ENCODE peak calls at places on chromosomes 12 and 14, in ten cellular contexts. One of them, this sample, is unnamed.

GRCh38 chr12:124620606-124621295 is 53.3 kb upstream of the NCOR2 start:
- DNase-seq in cardiac fibroblast: peak
- DNase-seq in thoracic aorta: no peak
- DNase-seq in bronchial epithelial cell: peak
- DNase-seq in CD8-positive, alpha-beta T cell: no peak
- DNase-seq in choroid plexus epithelial cell: no peak
- DNase-seq in endothelial cell: no peak
- DNase-seq in HFFc6: no peak
- DNase-seq in adrenal gland: no peak
- DNase-seq in RWPE1: peak
- DNase-seq in this sample: no peak

GRCh38 chr12:121781751-121782615 is 11.5 kb downstream of the RHOF start:
- DNase-seq in thoracic aorta: no peak
- DNase-seq in RWPE1: no peak
- DNase-seq in bronchial epithelial cell: peak
- DNase-seq in HFFc6: no peak
- DNase-seq in CD8-positive, alpha-beta T cell: no peak
- DNase-seq in adrenal gland: no peak
- DNase-seq in cardiac fibroblast: peak
- DNase-seq in endothelial cell: no peak
- DNase-seq in choroid plexus epithelial cell: peak
- DNase-seq in this sample: no peak

GRCh38 chr12:19323768-19324167 is 115.5 kb upstream of the AEBP2 start:
- DNase-seq in thoracic aorta: no peak
- DNase-seq in adrenal gland: no peak
- DNase-seq in endothelial cell: no peak
- DNase-seq in choroid plexus epithelial cell: no peak
- DNase-seq in CD8-positive, alpha-beta T cell: no peak
- DNase-seq in cardiac fibroblast: no peak
- DNase-seq in bronchial epithelial cell: no peak
- DNase-seq in RWPE1: no peak
- DNase-seq in HFFc6: no peak
- DNase-seq in this sample: no peak

GRCh38 chr12:128240745-128241144 is 26.2 kb upstream of the TMEM132C start:
- DNase-seq in RWPE1: no peak
- DNase-seq in endothelial cell: no peak
- DNase-seq in HFFc6: no peak
- DNase-seq in bronchial epithelial cell: no peak
- DNase-seq in cardiac fibroblast: no peak
- DNase-seq in CD8-positive, alpha-beta T cell: no peak
- DNase-seq in choroid plexus epithelial cell: no peak
- DNase-seq in thoracic aorta: no peak
- DNase-seq in adrenal gland: no peak
- DNase-seq in this sample: no peak

GRCh38 chr12:121581681-121582439 is 1.0 kb upstream of the KDM2B start:
- DNase-seq in CD8-positive, alpha-beta T cell: no peak
- DNase-seq in adrenal gland: no peak
- DNase-seq in thoracic aorta: no peak
- DNase-seq in RWPE1: no peak
- DNase-seq in bronchial epithelial cell: no peak
- DNase-seq in endothelial cell: no peak
- DNase-seq in HFFc6: peak
- DNase-seq in cardiac fibroblast: peak
- DNase-seq in choroid plexus epithelial cell: peak
- DNase-seq in this sample: no peak

GRCh38 chr12:105092336-105092735 is 8.1 kb upstream of the ALDH1L2 start:
- DNase-seq in RWPE1: no peak
- DNase-seq in CD8-positive, alpha-beta T cell: no peak
- DNase-seq in choroid plexus epithelial cell: no peak
- DNase-seq in bronchial epithelial cell: peak
- DNase-seq in endothelial cell: no peak
- DNase-seq in thoracic aorta: no peak
- DNase-seq in adrenal gland: no peak
- DNase-seq in cardiac fibroblast: no peak
- DNase-seq in HFFc6: no peak
- DNase-seq in this sample: no peak

GRCh38 chr14:23827100-23827892 is 126.3 kb upstream of the DHRS4 start:
- DNase-seq in RWPE1: no peak
- DNase-seq in HFFc6: no peak
- DNase-seq in bronchial epithelial cell: no peak
- DNase-seq in adrenal gland: no peak
- DNase-seq in thoracic aorta: no peak
- DNase-seq in choroid plexus epithelial cell: peak
- DNase-seq in CD8-positive, alpha-beta T cell: no peak
- DNase-seq in endothelial cell: no peak
- DNase-seq in cardiac fibroblast: no peak
- DNase-seq in this sample: no peak

GRCh38 chr12:49519574-49519936 is 19.3 kb upstream of the KCNH3 start:
- DNase-seq in thoracic aorta: no peak
- DNase-seq in bronchial epithelial cell: no peak
- DNase-seq in cardiac fibroblast: no peak
- DNase-seq in choroid plexus epithelial cell: no peak
- DNase-seq in endothelial cell: no peak
- DNase-seq in RWPE1: no peak
- DNase-seq in CD8-positive, alpha-beta T cell: no peak
- DNase-seq in HFFc6: no peak
- DNase-seq in adrenal gland: no peak
- DNase-seq in this sample: no peak

GRCh38 chr14:55129428-55130193 is 559 bp downstream of the LGALS3 start:
- DNase-seq in bronchial epithelial cell: peak
- DNase-seq in RWPE1: peak
- DNase-seq in adrenal gland: peak
- DNase-seq in cardiac fibroblast: peak
- DNase-seq in choroid plexus epithelial cell: peak
- DNase-seq in HFFc6: peak
- DNase-seq in endothelial cell: peak
- DNase-seq in thoracic aorta: peak
- DNase-seq in CD8-positive, alpha-beta T cell: peak
- DNase-seq in this sample: peak

GRCh38 chr12:24270464-24270863 is 321.0 kb upstream of the SOX5 start:
- DNase-seq in adrenal gland: no peak
- DNase-seq in thoracic aorta: no peak
- DNase-seq in endothelial cell: no peak
- DNase-seq in RWPE1: no peak
- DNase-seq in CD8-positive, alpha-beta T cell: no peak
- DNase-seq in cardiac fibroblast: no peak
- DNase-seq in choroid plexus epithelial cell: no peak
- DNase-seq in HFFc6: no peak
- DNase-seq in bronchial epithelial cell: no peak
- DNase-seq in this sample: no peak

GRCh38 chr12:24266982-24267381 is 317.5 kb upstream of the SOX5 start:
- DNase-seq in bronchial epithelial cell: no peak
- DNase-seq in CD8-positive, alpha-beta T cell: no peak
- DNase-seq in cardiac fibroblast: no peak
- DNase-seq in adrenal gland: no peak
- DNase-seq in choroid plexus epithelial cell: no peak
- DNase-seq in endothelial cell: no peak
- DNase-seq in thoracic aorta: no peak
- DNase-seq in RWPE1: no peak
- DNase-seq in HFFc6: no peak
- DNase-seq in this sample: no peak

GRCh38 chr12:24268663-24269186 is 319.3 kb upstream of the SOX5 start:
- DNase-seq in HFFc6: no peak
- DNase-seq in endothelial cell: no peak
- DNase-seq in thoracic aorta: no peak
- DNase-seq in RWPE1: no peak
- DNase-seq in bronchial epithelial cell: peak
- DNase-seq in choroid plexus epithelial cell: no peak
- DNase-seq in adrenal gland: no peak
- DNase-seq in cardiac fibroblast: no peak
- DNase-seq in CD8-positive, alpha-beta T cell: no peak
- DNase-seq in this sample: no peak

GRCh38 chr12:24270965-24271364 is 321.5 kb upstream of the SOX5 start:
- DNase-seq in thoracic aorta: no peak
- DNase-seq in cardiac fibroblast: no peak
- DNase-seq in adrenal gland: no peak
- DNase-seq in choroid plexus epithelial cell: no peak
- DNase-seq in HFFc6: no peak
- DNase-seq in bronchial epithelial cell: no peak
- DNase-seq in RWPE1: no peak
- DNase-seq in CD8-positive, alpha-beta T cell: no peak
- DNase-seq in endothelial cell: no peak
- DNase-seq in this sample: no peak
- TF ChIP-seq CTCF in thoracic aorta: no peak
- TF ChIP-seq CTCF in cardiac fibroblast: no peak
- TF ChIP-seq CTCF in adrenal gland: no peak
- TF ChIP-seq CTCF in choroid plexus epithelial cell: no peak
- TF ChIP-seq CTCF in HFFc6: no peak
- TF ChIP-seq CTCF in bronchial epithelial cell: no peak
- TF ChIP-seq CTCF in RWPE1: no peak
- TF ChIP-seq CTCF in CD8-positive, alpha-beta T cell: no peak
- TF ChIP-seq CTCF in endothelial cell: no peak
- TF ChIP-seq CTCF in this sample: no peak

GRCh38 chr14:75293920-75294648 is 15.5 kb downstream of the FOS start:
- DNase-seq in HFFc6: peak
- DNase-seq in bronchial epithelial cell: peak
- DNase-seq in thoracic aorta: peak
- DNase-seq in CD8-positive, alpha-beta T cell: peak
- DNase-seq in endothelial cell: peak
- DNase-seq in cardiac fibroblast: peak
- DNase-seq in adrenal gland: peak
- DNase-seq in choroid plexus epithelial cell: peak
- DNase-seq in RWPE1: peak
- DNase-seq in this sample: peak
- TF ChIP-seq CTCF in HFFc6: no peak
- TF ChIP-seq CTCF in bronchial epithelial cell: no peak
- TF ChIP-seq CTCF in thoracic aorta: no peak
- TF ChIP-seq CTCF in CD8-positive, alpha-beta T cell: no peak
- TF ChIP-seq CTCF in endothelial cell: no peak
- TF ChIP-seq CTCF in cardiac fibroblast: no peak
- TF ChIP-seq CTCF in adrenal gland: no peak
- TF ChIP-seq CTCF in choroid plexus epithelial cell: peak
- TF ChIP-seq CTCF in RWPE1: no peak
- TF ChIP-seq CTCF in this sample: no peak

GRCh38 chr14:95523818-95524448 is 7.5 kb upstream of the SYNE3 start:
- DNase-seq in RWPE1: no peak
- DNase-seq in cardiac fibroblast: peak
- DNase-seq in endothelial cell: no peak
- DNase-seq in adrenal gland: peak
- DNase-seq in HFFc6: peak
- DNase-seq in bronchial epithelial cell: peak
- DNase-seq in choroid plexus epithelial cell: peak
- DNase-seq in thoracic aorta: no peak
- DNase-seq in CD8-positive, alpha-beta T cell: no peak
- DNase-seq in this sample: no peak
- TF ChIP-seq CTCF in RWPE1: no peak
- TF ChIP-seq CTCF in cardiac fibroblast: peak
- TF ChIP-seq CTCF in endothelial cell: no peak
- TF ChIP-seq CTCF in adrenal gland: no peak
- TF ChIP-seq CTCF in HFFc6: no peak
- TF ChIP-seq CTCF in bronchial epithelial cell: peak
- TF ChIP-seq CTCF in choroid plexus epithelial cell: peak
- TF ChIP-seq CTCF in thoracic aorta: no peak
- TF ChIP-seq CTCF in CD8-positive, alpha-beta T cell: no peak
- TF ChIP-seq CTCF in this sample: no peak

GRCh38 chr12:44531349-44531905 is 344.7 kb downstream of the NELL2 start:
- DNase-seq in bronchial epithelial cell: no peak
- DNase-seq in cardiac fibroblast: no peak
- DNase-seq in adrenal gland: no peak
- DNase-seq in endothelial cell: no peak
- DNase-seq in thoracic aorta: no peak
- DNase-seq in choroid plexus epithelial cell: no peak
- DNase-seq in RWPE1: no peak
- DNase-seq in HFFc6: no peak
- DNase-seq in CD8-positive, alpha-beta T cell: no peak
- DNase-seq in this sample: no peak
- TF ChIP-seq CTCF in bronchial epithelial cell: no peak
- TF ChIP-seq CTCF in cardiac fibroblast: no peak
- TF ChIP-seq CTCF in adrenal gland: no peak
- TF ChIP-seq CTCF in endothelial cell: no peak
- TF ChIP-seq CTCF in thoracic aorta: no peak
- TF ChIP-seq CTCF in choroid plexus epithelial cell: no peak
- TF ChIP-seq CTCF in RWPE1: no peak
- TF ChIP-seq CTCF in HFFc6: no peak
- TF ChIP-seq CTCF in CD8-positive, alpha-beta T cell: no peak
- TF ChIP-seq CTCF in this sample: no peak

GRCh38 chr12:6603095-6603567 is 4.0 kb downstream of the CHD4 start:
- DNase-seq in endothelial cell: no peak
- DNase-seq in thoracic aorta: peak
- DNase-seq in choroid plexus epithelial cell: peak
- DNase-seq in RWPE1: no peak
- DNase-seq in HFFc6: no peak
- DNase-seq in cardiac fibroblast: peak
- DNase-seq in CD8-positive, alpha-beta T cell: peak
- DNase-seq in bronchial epithelial cell: no peak
- DNase-seq in adrenal gland: peak
- DNase-seq in this sample: no peak

GRCh38 chr12:6607751-6608591 is 792 bp upstream of the CHD4 start:
- DNase-seq in HFFc6: peak
- DNase-seq in choroid plexus epithelial cell: peak
- DNase-seq in bronchial epithelial cell: peak
- DNase-seq in CD8-positive, alpha-beta T cell: peak
- DNase-seq in RWPE1: peak
- DNase-seq in adrenal gland: peak
- DNase-seq in cardiac fibroblast: peak
- DNase-seq in thoracic aorta: peak
- DNase-seq in endothelial cell: no peak
- DNase-seq in this sample: no peak

GRCh38 chr12:6604254-6605029 is 2.7 kb downstream of the CHD4 start:
- DNase-seq in endothelial cell: no peak
- DNase-seq in RWPE1: no peak
- DNase-seq in HFFc6: no peak
- DNase-seq in bronchial epithelial cell: no peak
- DNase-seq in adrenal gland: peak
- DNase-seq in thoracic aorta: no peak
- DNase-seq in choroid plexus epithelial cell: no peak
- DNase-seq in cardiac fibroblast: peak
- DNase-seq in CD8-positive, alpha-beta T cell: no peak
- DNase-seq in this sample: no peak

GRCh38 chr12:6606331-6607131 is 648 bp downstream of the CHD4 start:
- DNase-seq in choroid plexus epithelial cell: peak
- DNase-seq in adrenal gland: peak
- DNase-seq in CD8-positive, alpha-beta T cell: peak
- DNase-seq in endothelial cell: peak
- DNase-seq in thoracic aorta: peak
- DNase-seq in cardiac fibroblast: peak
- DNase-seq in RWPE1: no peak
- DNase-seq in HFFc6: no peak
- DNase-seq in bronchial epithelial cell: no peak
- DNase-seq in this sample: peak

GRCh38 chr12:6605425-6606330 is 1.5 kb downstream of the CHD4 start:
- DNase-seq in endothelial cell: peak
- DNase-seq in RWPE1: peak
- DNase-seq in thoracic aorta: no peak
- DNase-seq in bronchial epithelial cell: peak
- DNase-seq in choroid plexus epithelial cell: peak
- DNase-seq in cardiac fibroblast: peak
- DNase-seq in adrenal gland: no peak
- DNase-seq in HFFc6: peak
- DNase-seq in CD8-positive, alpha-beta T cell: peak
- DNase-seq in this sample: no peak
- TF ChIP-seq CTCF in endothelial cell: no peak
- TF ChIP-seq CTCF in RWPE1: no peak
- TF ChIP-seq CTCF in thoracic aorta: no peak
- TF ChIP-seq CTCF in bronchial epithelial cell: no peak
- TF ChIP-seq CTCF in choroid plexus epithelial cell: no peak
- TF ChIP-seq CTCF in cardiac fibroblast: no peak
- TF ChIP-seq CTCF in adrenal gland: no peak
- TF ChIP-seq CTCF in HFFc6: no peak
- TF ChIP-seq CTCF in CD8-positive, alpha-beta T cell: no peak
- TF ChIP-seq CTCF in this sample: no peak

This sample was measured in omental fat pad.